ENCODE peak calls at places on chromosomes 12 and 14, in eight cellular contexts. D is GM23338, M is HFFc6, P is NCI-H526 treated with DMSO at 0.1 percent for 48 hours, G is GM12865, O is foreskin melanocyte, V is GM04504, E is GM12891. S is an unnamed sample.

GRCh38 chr14:63275611-63276010 is 43.1 kb downstream of the GPHB5 start:
- DNase-seq in O (no peak), G (no peak), V (no peak), M (no peak), P (no peak), D (peak; percentile 5), E (no peak), S (no peak)

GRCh38 chr14:85529803-85530574 is at the start of gene FLRT2:
- DNase-seq in E (no peak), M (peak; percentile 59), P (no peak), O (no peak), G (no peak), D (peak; percentile 72), V (peak; percentile 58), S (no peak)

GRCh38 chr12:3752741-3753486 is at the start of gene CRACR2A:
- DNase-seq in M (no peak), D (peak; percentile 91), E (peak; percentile 85), V (no peak), O (peak; percentile 33), G (peak; percentile 94), P (peak; percentile 35), S (no peak)

GRCh38 chr14:77542349-77543239 is 44.0 kb upstream of the ISM2 start:
- DNase-seq in O (peak; percentile 80), G (no peak), E (no peak), M (no peak), P (no peak), V (no peak), D (no peak), S (peak; percentile 78)

GRCh38 chr12:111211910-111212757 is 156.8 kb downstream of the PHETA1 start:
- DNase-seq in V (no peak), D (peak; percentile 83), E (no peak), M (no peak), G (peak; percentile 7), O (no peak), P (no peak), S (no peak)

GRCh38 chr14:106215229-106215628 is 688.8 kb downstream of the TMEM121 start:
- DNase-seq in V (no peak), M (no peak), O (no peak), D (no peak), P (no peak), G (no peak), E (no peak), S (no peak)

GRCh38 chr14:89616425-89617141 is 199.6 kb upstream of the FOXN3 start:
- DNase-seq in O (peak; percentile 32), D (peak; percentile 75), M (peak; percentile 29), E (peak; percentile 44), V (no peak), P (peak; percentile 3), G (peak; percentile 92), S (no peak)

GRCh38 chr12:75650989-75651695 is 139.7 kb upstream of the KRR1 start:
- DNase-seq in V (no peak), G (no peak), O (no peak), D (no peak), E (no peak), P (no peak), M (no peak), S (no peak)

GRCh38 chr14:68563256-68564131 is 229.4 kb downstream of the ZFP36L1 start:
- DNase-seq in M (no peak), D (peak; percentile 28), V (no peak), G (no peak), O (no peak), E (no peak), P (no peak), S (no peak)

GRCh38 chr14:92846162-92846897 is 52.2 kb downstream of the GOLGA5 start:
- DNase-seq in E (peak; percentile 35), M (peak; percentile 78), O (peak; percentile 90), D (no peak), P (no peak), G (peak; percentile 75), V (peak; percentile 38), S (no peak)

GRCh38 chr12:47041327-47041726 is 38.1 kb upstream of the PCED1B start:
- DNase-seq in V (no peak), M (no peak), G (no peak), P (no peak), O (no peak), D (no peak), E (no peak), S (no peak)

GRCh38 chr12:132065203-132065602 is 78.9 kb downstream of the DDX51 start:
- DNase-seq in E (no peak), D (no peak), O (no peak), P (no peak), M (no peak), G (no peak), V (no peak), S (no peak)